ENCODE peak calls at places on chromosomes 7 and 10, in seven cellular contexts. G is cardiac muscle cell, N is iris pigment epithelial cell, F is HCEC 1CT, H is NCI-H1105 treated with DMSO at 0.1 percent for 48 hours, T is cerebellar cortex, C is colonic mucosa. S is an unnamed sample.

GRCh38 chr7:32058017-32058416 is 12.2 kb downstream of the PDE1C start:
- DNase-seq in G (no peak), N (no peak), F (no peak), H (no peak), T (no peak), C (no peak), S (no peak)

GRCh38 chr10:86863443-86863842 is 94.0 kb downstream of the MMRN2 start:
- DNase-seq in G (peak), N (no peak), F (no peak), H (no peak), T (peak), C (no peak), S (no peak)

GRCh38 chr10:108561649-108562048 is 1361.7 kb downstream of the XPNPEP1 start:
- DNase-seq in G (no peak), N (peak), F (peak), H (no peak), T (no peak), C (no peak), S (no peak)

GRCh38 chr7:78768859-78769258 is 684.6 kb downstream of the MAGI2 start:
- DNase-seq in G (peak), N (no peak), F (no peak), H (no peak), T (peak), C (no peak), S (no peak)

GRCh38 chr10:17229967-17230682 is 2.1 kb downstream of the VIM start:
- DNase-seq in G (peak), N (peak), F (peak), H (peak), T (peak), C (peak), S (peak)

GRCh38 chr10:102641398-102641797 is 2.9 kb upstream of the TRIM8 start:
- DNase-seq in G (no peak), N (no peak), F (no peak), H (peak), T (peak), C (no peak), S (no peak)

GRCh38 chr7:39618868-39619267 is 4.5 kb upstream of the RALA start:
- DNase-seq in G (no peak), N (no peak), F (no peak), H (no peak), T (no peak), C (no peak), S (no peak)

GRCh38 chr10:43573250-43574034 is 974 bp downstream of the ZNF239 start:
- DNase-seq in G (no peak), N (no peak), F (peak), H (no peak), T (peak), C (no peak), S (no peak)

GRCh38 chr10:82558208-82558607 is 683.2 kb downstream of the NRG3 start:
- DNase-seq in G (no peak), N (peak), F (no peak), H (no peak), T (no peak), C (no peak), S (no peak)

GRCh38 chr10:23063387-23064287 is 31.7 kb upstream of the MSRB2 start:
- DNase-seq in G (no peak), N (peak), F (no peak), H (no peak), T (no peak), C (no peak), S (no peak)

GRCh38 chr10:49173201-49173772 is 14.9 kb downstream of the TMEM273 start:
- DNase-seq in G (no peak), N (no peak), F (no peak), H (no peak), T (no peak), C (peak), S (no peak)

GRCh38 chr7:140533394-140533872 is 54.1 kb upstream of the MKRN1 start:
- DNase-seq in G (no peak), N (no peak), F (no peak), H (no peak), T (no peak), C (no peak), S (no peak)

GRCh38 chr10:115844592-115844991 is 428.4 kb downstream of the GFRA1 start:
- DNase-seq in G (peak), N (peak), F (no peak), H (peak), T (no peak), C (no peak), S (no peak)

GRCh38 chr7:138752568-138753518 is 45.0 kb upstream of the TMEM213 start:
- DNase-seq in G (peak), N (no peak), F (no peak), H (peak), T (no peak), C (peak), S (peak)

GRCh38 chr10:126153686-126154628 is 234.3 kb downstream of the ADAM12 start:
- DNase-seq in G (no peak), N (no peak), F (no peak), H (no peak), T (no peak), C (no peak), S (no peak)

S was measured in Peyer's patch.